ENCODE peak calls at places on chromosome X, in eight cellular contexts. One of them, this sample, is unnamed. For H3K4me1, the result is how much of the 10 kb centered on the place peaks cover.

GRCh38 chrX:94932278-94932965 is 1258.4 kb downstream of the FAM133A start:
- DNase-seq in tibial artery: no peak
- DNase-seq in mesendoderm: peak
- DNase-seq in HCT116: no peak
- DNase-seq in tibial nerve: no peak
- DNase-seq in spleen: no peak
- DNase-seq in CD4-positive, CD25-positive, alpha-beta regulatory T cell: no peak
- DNase-seq in thoracic aorta: no peak
- DNase-seq in this sample: no peak

GRCh38 chrX:77442728-77443127 is 4.5 kb upstream of the FGF16 start:
- DNase-seq in tibial artery: no peak
- DNase-seq in mesendoderm: no peak
- DNase-seq in HCT116: peak
- DNase-seq in tibial nerve: no peak
- DNase-seq in spleen: no peak
- DNase-seq in CD4-positive, CD25-positive, alpha-beta regulatory T cell: no peak
- DNase-seq in thoracic aorta: no peak
- DNase-seq in this sample: no peak

GRCh38 chrX:45517090-45517973 is 316.7 kb upstream of the DIPK2B start:
- DNase-seq in tibial artery: no peak
- DNase-seq in mesendoderm: peak
- DNase-seq in HCT116: peak
- DNase-seq in tibial nerve: no peak
- DNase-seq in spleen: no peak
- DNase-seq in CD4-positive, CD25-positive, alpha-beta regulatory T cell: no peak
- DNase-seq in thoracic aorta: no peak
- DNase-seq in this sample: no peak

GRCh38 chrX:126719208-126719607 is 100.3 kb upstream of the PRR32 start:
- DNase-seq in tibial artery: no peak
- DNase-seq in mesendoderm: no peak
- DNase-seq in HCT116: no peak
- DNase-seq in tibial nerve: no peak
- DNase-seq in spleen: no peak
- DNase-seq in CD4-positive, CD25-positive, alpha-beta regulatory T cell: no peak
- DNase-seq in thoracic aorta: no peak
- DNase-seq in this sample: no peak

GRCh38 chrX:154546354-154547244 is at the start of gene G6PD:
- DNase-seq in tibial artery: no peak
- DNase-seq in mesendoderm: peak
- DNase-seq in HCT116: peak
- DNase-seq in tibial nerve: peak
- DNase-seq in spleen: peak
- DNase-seq in CD4-positive, CD25-positive, alpha-beta regulatory T cell: peak
- DNase-seq in thoracic aorta: no peak
- DNase-seq in this sample: peak

GRCh38 chrX:48488034-48488433 is 12.0 kb downstream of the FTSJ1 start:
- DNase-seq in tibial artery: no peak
- DNase-seq in mesendoderm: no peak
- DNase-seq in HCT116: no peak
- DNase-seq in tibial nerve: no peak
- DNase-seq in spleen: peak
- DNase-seq in CD4-positive, CD25-positive, alpha-beta regulatory T cell: no peak
- DNase-seq in thoracic aorta: no peak
- DNase-seq in this sample: no peak

GRCh38 chrX:57367649-57368048 is 81.1 kb downstream of the FAAH2 start:
- DNase-seq in tibial artery: no peak
- DNase-seq in mesendoderm: no peak
- DNase-seq in HCT116: no peak
- DNase-seq in tibial nerve: no peak
- DNase-seq in spleen: no peak
- DNase-seq in CD4-positive, CD25-positive, alpha-beta regulatory T cell: no peak
- DNase-seq in thoracic aorta: no peak
- DNase-seq in this sample: no peak

GRCh38 chrX:134423606-134424005 is 36.4 kb upstream of the HPRT1 start:
- DNase-seq in tibial artery: no peak
- DNase-seq in mesendoderm: no peak
- DNase-seq in HCT116: no peak
- DNase-seq in tibial nerve: no peak
- DNase-seq in spleen: no peak
- DNase-seq in CD4-positive, CD25-positive, alpha-beta regulatory T cell: no peak
- DNase-seq in thoracic aorta: no peak
- DNase-seq in this sample: no peak

GRCh38 chrX:58025979-58026378 is 115.7 kb upstream of the ZXDA start:
- DNase-seq in tibial artery: no peak
- DNase-seq in mesendoderm: peak
- DNase-seq in HCT116: peak
- DNase-seq in tibial nerve: no peak
- DNase-seq in spleen: no peak
- DNase-seq in CD4-positive, CD25-positive, alpha-beta regulatory T cell: peak
- DNase-seq in thoracic aorta: no peak
- DNase-seq in this sample: peak

GRCh38 chrX:149522914-149523313 is 17.8 kb upstream of the IDS start:
- DNase-seq in tibial artery: no peak
- DNase-seq in mesendoderm: no peak
- DNase-seq in HCT116: no peak
- DNase-seq in tibial nerve: no peak
- DNase-seq in spleen: no peak
- DNase-seq in CD4-positive, CD25-positive, alpha-beta regulatory T cell: no peak
- DNase-seq in thoracic aorta: no peak
- DNase-seq in this sample: no peak

GRCh38 chrX:71911023-71911730 is 532 bp downstream of the NHSL2 start:
- DNase-seq in tibial artery: no peak
- DNase-seq in mesendoderm: peak
- DNase-seq in HCT116: no peak
- DNase-seq in tibial nerve: no peak
- DNase-seq in spleen: no peak
- DNase-seq in CD4-positive, CD25-positive, alpha-beta regulatory T cell: no peak
- DNase-seq in thoracic aorta: no peak
- DNase-seq in this sample: peak

GRCh38 chrX:74383611-74384010 is 37.7 kb upstream of the SLC16A2 start:
- DNase-seq in tibial artery: no peak
- DNase-seq in mesendoderm: peak
- DNase-seq in HCT116: peak
- DNase-seq in tibial nerve: no peak
- DNase-seq in spleen: no peak
- DNase-seq in CD4-positive, CD25-positive, alpha-beta regulatory T cell: no peak
- DNase-seq in thoracic aorta: no peak
- DNase-seq in this sample: no peak

GRCh38 chrX:136310411-136310810 is 9.6 kb downstream of the ADGRG4 start:
- DNase-seq in tibial artery: no peak
- DNase-seq in mesendoderm: peak
- DNase-seq in HCT116: no peak
- DNase-seq in tibial nerve: no peak
- DNase-seq in spleen: no peak
- DNase-seq in CD4-positive, CD25-positive, alpha-beta regulatory T cell: no peak
- DNase-seq in thoracic aorta: no peak
- DNase-seq in this sample: no peak

GRCh38 chrX:50723006-50723405 is 91.0 kb downstream of the SHROOM4 start:
- DNase-seq in tibial artery: no peak
- DNase-seq in mesendoderm: no peak
- DNase-seq in HCT116: no peak
- DNase-seq in tibial nerve: no peak
- DNase-seq in spleen: no peak
- DNase-seq in CD4-positive, CD25-positive, alpha-beta regulatory T cell: no peak
- DNase-seq in thoracic aorta: no peak
- DNase-seq in this sample: no peak

GRCh38 chrX:1323315-1323714 is 13.3 kb upstream of the IL3RA start:
- DNase-seq in tibial artery: no peak
- DNase-seq in mesendoderm: peak
- DNase-seq in HCT116: peak
- DNase-seq in tibial nerve: no peak
- DNase-seq in spleen: peak
- DNase-seq in CD4-positive, CD25-positive, alpha-beta regulatory T cell: peak
- DNase-seq in thoracic aorta: no peak
- DNase-seq in this sample: no peak

GRCh38 chrX:121579016-121579760 is 531.8 kb downstream of the GLUD2 start:
- DNase-seq in tibial artery: no peak
- DNase-seq in mesendoderm: peak
- DNase-seq in HCT116: peak
- DNase-seq in tibial nerve: no peak
- DNase-seq in spleen: no peak
- DNase-seq in CD4-positive, CD25-positive, alpha-beta regulatory T cell: no peak
- DNase-seq in thoracic aorta: no peak
- DNase-seq in this sample: no peak

DNA sequence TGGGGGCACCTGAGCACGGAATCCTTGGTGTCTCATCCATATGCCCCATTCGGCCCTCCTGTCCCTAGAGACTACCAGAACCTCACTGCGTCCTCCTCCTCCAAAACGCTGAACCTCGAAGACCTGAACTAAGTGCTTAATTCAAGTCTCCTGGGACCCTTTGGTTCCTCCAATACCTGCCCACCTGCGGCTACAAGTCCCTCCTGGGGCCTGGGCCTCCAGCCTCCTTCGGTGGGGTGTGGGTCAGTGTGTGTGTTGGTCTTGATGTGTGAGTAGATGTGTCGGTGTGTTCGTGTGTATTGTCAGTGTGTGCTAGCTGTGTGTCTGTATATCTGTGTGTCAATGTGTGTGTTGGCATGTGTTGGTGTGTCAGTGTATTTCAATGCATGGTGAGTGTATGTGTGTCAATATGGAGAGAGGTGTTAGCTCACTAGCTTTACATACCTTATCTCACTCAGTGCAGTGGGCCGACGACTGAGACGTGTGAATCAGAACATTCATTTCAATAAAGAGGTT is 2.6 kb upstream of the SEPTIN6 start:
- DNase-seq in tibial artery: no peak
- DNase-seq in mesendoderm: no peak
- DNase-seq in HCT116: no peak
- DNase-seq in tibial nerve: no peak
- DNase-seq in spleen: no peak
- DNase-seq in CD4-positive, CD25-positive, alpha-beta regulatory T cell: no peak
- DNase-seq in thoracic aorta: no peak
- DNase-seq in this sample: no peak
- H3K4me1 ChIP-seq in tibial artery: under half
- H3K4me1 ChIP-seq in mesendoderm: under half
- H3K4me1 ChIP-seq in HCT116: under half
- H3K4me1 ChIP-seq in tibial nerve: under half
- H3K4me1 ChIP-seq in spleen: under half
- H3K4me1 ChIP-seq in CD4-positive, CD25-positive, alpha-beta regulatory T cell: under half
- H3K4me1 ChIP-seq in thoracic aorta: under half
- H3K4me1 ChIP-seq in this sample: under half

GRCh38 chrX:13659057-13659456 is 6.1 kb downstream of the TCEANC start:
- DNase-seq in tibial artery: no peak
- DNase-seq in mesendoderm: no peak
- DNase-seq in HCT116: no peak
- DNase-seq in tibial nerve: no peak
- DNase-seq in spleen: no peak
- DNase-seq in CD4-positive, CD25-positive, alpha-beta regulatory T cell: no peak
- DNase-seq in thoracic aorta: no peak
- DNase-seq in this sample: no peak
- H3K4me1 ChIP-seq in tibial artery: under half
- H3K4me1 ChIP-seq in mesendoderm: under half
- H3K4me1 ChIP-seq in HCT116: under half
- H3K4me1 ChIP-seq in tibial nerve: under half
- H3K4me1 ChIP-seq in spleen: under half
- H3K4me1 ChIP-seq in CD4-positive, CD25-positive, alpha-beta regulatory T cell: under half
- H3K4me1 ChIP-seq in thoracic aorta: under half
- H3K4me1 ChIP-seq in this sample: under half

GRCh38 chrX:10525381-10525780 is 95.0 kb downstream of the MID1 start:
- DNase-seq in tibial artery: no peak
- DNase-seq in mesendoderm: no peak
- DNase-seq in HCT116: no peak
- DNase-seq in tibial nerve: no peak
- DNase-seq in spleen: no peak
- DNase-seq in CD4-positive, CD25-positive, alpha-beta regulatory T cell: no peak
- DNase-seq in thoracic aorta: no peak
- DNase-seq in this sample: no peak
- H3K4me1 ChIP-seq in tibial artery: under half
- H3K4me1 ChIP-seq in mesendoderm: under half
- H3K4me1 ChIP-seq in HCT116: under half
- H3K4me1 ChIP-seq in tibial nerve: under half
- H3K4me1 ChIP-seq in spleen: under half
- H3K4me1 ChIP-seq in CD4-positive, CD25-positive, alpha-beta regulatory T cell: under half
- H3K4me1 ChIP-seq in thoracic aorta: under half
- H3K4me1 ChIP-seq in this sample: under half

GRCh38 chrX:110743679-110744340 is 51.8 kb downstream of the CHRDL1 start:
- DNase-seq in tibial artery: no peak
- DNase-seq in mesendoderm: no peak
- DNase-seq in HCT116: no peak
- DNase-seq in tibial nerve: no peak
- DNase-seq in spleen: no peak
- DNase-seq in CD4-positive, CD25-positive, alpha-beta regulatory T cell: no peak
- DNase-seq in thoracic aorta: no peak
- DNase-seq in this sample: no peak
- H3K4me1 ChIP-seq in tibial artery: under half
- H3K4me1 ChIP-seq in mesendoderm: under half
- H3K4me1 ChIP-seq in HCT116: under half
- H3K4me1 ChIP-seq in tibial nerve: under half
- H3K4me1 ChIP-seq in spleen: under half
- H3K4me1 ChIP-seq in CD4-positive, CD25-positive, alpha-beta regulatory T cell: under half
- H3K4me1 ChIP-seq in thoracic aorta: under half
- H3K4me1 ChIP-seq in this sample: under half

DNA sequence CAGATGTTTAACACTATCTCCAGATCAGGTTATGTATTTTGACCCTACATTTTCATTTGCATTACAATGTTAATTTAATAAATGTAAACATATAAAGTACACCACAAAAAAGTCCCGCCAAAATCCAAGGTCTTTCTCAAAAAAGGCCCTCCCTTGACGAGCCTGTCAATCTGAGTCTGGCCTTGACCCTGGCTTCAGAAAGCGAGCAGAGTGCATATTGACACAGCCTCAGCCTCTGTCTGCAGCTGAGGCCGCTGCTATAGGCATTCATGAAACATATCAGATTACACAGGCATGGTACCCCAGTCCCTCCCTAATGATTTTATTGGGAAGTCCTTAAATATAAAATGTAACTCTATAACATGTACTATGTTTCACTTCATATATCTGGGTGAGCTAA is 6.2 kb downstream of the MBNL3 start:
- DNase-seq in tibial artery: no peak
- DNase-seq in mesendoderm: no peak
- DNase-seq in HCT116: no peak
- DNase-seq in tibial nerve: no peak
- DNase-seq in spleen: no peak
- DNase-seq in CD4-positive, CD25-positive, alpha-beta regulatory T cell: no peak
- DNase-seq in thoracic aorta: no peak
- DNase-seq in this sample: no peak
- H3K4me1 ChIP-seq in tibial artery: under half
- H3K4me1 ChIP-seq in mesendoderm: under half
- H3K4me1 ChIP-seq in HCT116: under half
- H3K4me1 ChIP-seq in tibial nerve: under half
- H3K4me1 ChIP-seq in spleen: under half
- H3K4me1 ChIP-seq in CD4-positive, CD25-positive, alpha-beta regulatory T cell: under half
- H3K4me1 ChIP-seq in thoracic aorta: under half
- H3K4me1 ChIP-seq in this sample: under half

GRCh38 chrX:130084651-130085237 is 25.6 kb downstream of the ELF4 start:
- DNase-seq in tibial artery: no peak
- DNase-seq in mesendoderm: no peak
- DNase-seq in HCT116: no peak
- DNase-seq in tibial nerve: no peak
- DNase-seq in spleen: no peak
- DNase-seq in CD4-positive, CD25-positive, alpha-beta regulatory T cell: no peak
- DNase-seq in thoracic aorta: no peak
- DNase-seq in this sample: no peak
- H3K4me1 ChIP-seq in tibial artery: under half
- H3K4me1 ChIP-seq in mesendoderm: under half
- H3K4me1 ChIP-seq in HCT116: under half
- H3K4me1 ChIP-seq in tibial nerve: under half
- H3K4me1 ChIP-seq in spleen: under half
- H3K4me1 ChIP-seq in CD4-positive, CD25-positive, alpha-beta regulatory T cell: half or more
- H3K4me1 ChIP-seq in thoracic aorta: under half
- H3K4me1 ChIP-seq in this sample: half or more

This sample was measured in effector memory CD4-positive, alpha-beta T cell.